ENCODE peak calls at places on chromosomes 1 and 21, in ten cellular contexts. One of them, this sample, is unnamed.
A peak's percentile ranks its signal among the peaks of the same experiment; 100 is the strongest.

GRCh38 chr21:33244082-33244780 is 14.5 kb downstream of the IFNAR2 start:
- DNase-seq in uterus: no peak
- DNase-seq in esophagus squamous epithelium: no peak
- DNase-seq in tibial nerve: no peak
- DNase-seq in IMR-90: no peak
- DNase-seq in transverse colon: no peak
- DNase-seq in body of pancreas: no peak
- DNase-seq in sigmoid colon: no peak
- DNase-seq in NB4: peak; percentile 73
- DNase-seq in A549: no peak
- DNase-seq in this sample: no peak

GRCh38 chr1:215833936-215834729 is 267.0 kb downstream of the KCTD3 start:
- DNase-seq in IMR-90: peak; percentile 68
- DNase-seq in uterus: no peak
- DNase-seq in sigmoid colon: no peak
- DNase-seq in transverse colon: no peak
- DNase-seq in A549: no peak
- DNase-seq in body of pancreas: no peak
- DNase-seq in NB4: no peak
- DNase-seq in esophagus squamous epithelium: no peak
- DNase-seq in tibial nerve: no peak
- DNase-seq in this sample: no peak

GRCh38 chr1:171468120-171468790 is 17.1 kb upstream of the PRRC2C start:
- DNase-seq in tibial nerve: no peak
- DNase-seq in body of pancreas: no peak
- DNase-seq in transverse colon: no peak
- DNase-seq in esophagus squamous epithelium: no peak
- DNase-seq in NB4: no peak
- DNase-seq in sigmoid colon: no peak
- DNase-seq in IMR-90: peak; percentile 64
- DNase-seq in uterus: no peak
- DNase-seq in A549: peak; percentile 16
- DNase-seq in this sample: no peak

GRCh38 chr1:167209044-167209443 is 11.6 kb upstream of the POU2F1 start:
- DNase-seq in A549: no peak
- DNase-seq in sigmoid colon: no peak
- DNase-seq in uterus: no peak
- DNase-seq in transverse colon: no peak
- DNase-seq in NB4: no peak
- DNase-seq in IMR-90: no peak
- DNase-seq in tibial nerve: no peak
- DNase-seq in esophagus squamous epithelium: no peak
- DNase-seq in body of pancreas: no peak
- DNase-seq in this sample: no peak

GRCh38 chr1:51792864-51793263 is 85.7 kb downstream of the NRDC start:
- DNase-seq in transverse colon: no peak
- DNase-seq in esophagus squamous epithelium: no peak
- DNase-seq in IMR-90: peak; percentile 88
- DNase-seq in uterus: no peak
- DNase-seq in A549: peak; percentile 18
- DNase-seq in NB4: peak; percentile 42
- DNase-seq in sigmoid colon: no peak
- DNase-seq in body of pancreas: no peak
- DNase-seq in tibial nerve: no peak
- DNase-seq in this sample: peak; percentile 4

GRCh38 chr21:33834801-33835500 is 80.7 kb downstream of the ATP5PO start:
- DNase-seq in IMR-90: no peak
- DNase-seq in tibial nerve: no peak
- DNase-seq in esophagus squamous epithelium: no peak
- DNase-seq in uterus: no peak
- DNase-seq in A549: no peak
- DNase-seq in NB4: no peak
- DNase-seq in transverse colon: no peak
- DNase-seq in body of pancreas: no peak
- DNase-seq in sigmoid colon: no peak
- DNase-seq in this sample: no peak

GRCh38 chr1:166908942-166909341 is 32.9 kb upstream of the TADA1 start:
- DNase-seq in uterus: no peak
- DNase-seq in IMR-90: peak; percentile 4
- DNase-seq in esophagus squamous epithelium: no peak
- DNase-seq in A549: no peak
- DNase-seq in sigmoid colon: no peak
- DNase-seq in NB4: no peak
- DNase-seq in tibial nerve: no peak
- DNase-seq in body of pancreas: no peak
- DNase-seq in transverse colon: no peak
- DNase-seq in this sample: no peak

GRCh38 chr1:55235722-55236121 is 20.6 kb upstream of the USP24 start:
- DNase-seq in body of pancreas: no peak
- DNase-seq in tibial nerve: no peak
- DNase-seq in uterus: no peak
- DNase-seq in sigmoid colon: no peak
- DNase-seq in transverse colon: no peak
- DNase-seq in A549: no peak
- DNase-seq in IMR-90: peak; percentile 85
- DNase-seq in esophagus squamous epithelium: no peak
- DNase-seq in NB4: no peak
- DNase-seq in this sample: peak; percentile 43

GRCh38 chr1:160401972-160402795 is 1.8 kb downstream of the VANGL2 start:
- DNase-seq in uterus: no peak
- DNase-seq in body of pancreas: no peak
- DNase-seq in tibial nerve: no peak
- DNase-seq in esophagus squamous epithelium: no peak
- DNase-seq in sigmoid colon: no peak
- DNase-seq in transverse colon: no peak
- DNase-seq in A549: no peak
- DNase-seq in NB4: no peak
- DNase-seq in IMR-90: no peak
- DNase-seq in this sample: no peak

GRCh38 chr1:208142632-208143390 is 101.4 kb downstream of the PLXNA2 start:
- DNase-seq in sigmoid colon: no peak
- DNase-seq in tibial nerve: no peak
- DNase-seq in uterus: peak; percentile 60
- DNase-seq in esophagus squamous epithelium: no peak
- DNase-seq in transverse colon: no peak
- DNase-seq in body of pancreas: no peak
- DNase-seq in A549: no peak
- DNase-seq in NB4: no peak
- DNase-seq in IMR-90: no peak
- DNase-seq in this sample: no peak

GRCh38 chr1:72837781-72838180 is 555.4 kb upstream of the NEGR1 start:
- DNase-seq in body of pancreas: no peak
- DNase-seq in NB4: no peak
- DNase-seq in A549: no peak
- DNase-seq in uterus: no peak
- DNase-seq in sigmoid colon: no peak
- DNase-seq in transverse colon: no peak
- DNase-seq in tibial nerve: no peak
- DNase-seq in IMR-90: no peak
- DNase-seq in esophagus squamous epithelium: no peak
- DNase-seq in this sample: no peak

GRCh38 chr21:42351626-42352432 is 1.0 kb upstream of the TFF2 start:
- DNase-seq in A549: no peak
- DNase-seq in NB4: no peak
- DNase-seq in esophagus squamous epithelium: no peak
- DNase-seq in body of pancreas: no peak
- DNase-seq in transverse colon: no peak
- DNase-seq in tibial nerve: no peak
- DNase-seq in sigmoid colon: peak; percentile 38
- DNase-seq in IMR-90: no peak
- DNase-seq in uterus: no peak
- DNase-seq in this sample: no peak

DNA sequence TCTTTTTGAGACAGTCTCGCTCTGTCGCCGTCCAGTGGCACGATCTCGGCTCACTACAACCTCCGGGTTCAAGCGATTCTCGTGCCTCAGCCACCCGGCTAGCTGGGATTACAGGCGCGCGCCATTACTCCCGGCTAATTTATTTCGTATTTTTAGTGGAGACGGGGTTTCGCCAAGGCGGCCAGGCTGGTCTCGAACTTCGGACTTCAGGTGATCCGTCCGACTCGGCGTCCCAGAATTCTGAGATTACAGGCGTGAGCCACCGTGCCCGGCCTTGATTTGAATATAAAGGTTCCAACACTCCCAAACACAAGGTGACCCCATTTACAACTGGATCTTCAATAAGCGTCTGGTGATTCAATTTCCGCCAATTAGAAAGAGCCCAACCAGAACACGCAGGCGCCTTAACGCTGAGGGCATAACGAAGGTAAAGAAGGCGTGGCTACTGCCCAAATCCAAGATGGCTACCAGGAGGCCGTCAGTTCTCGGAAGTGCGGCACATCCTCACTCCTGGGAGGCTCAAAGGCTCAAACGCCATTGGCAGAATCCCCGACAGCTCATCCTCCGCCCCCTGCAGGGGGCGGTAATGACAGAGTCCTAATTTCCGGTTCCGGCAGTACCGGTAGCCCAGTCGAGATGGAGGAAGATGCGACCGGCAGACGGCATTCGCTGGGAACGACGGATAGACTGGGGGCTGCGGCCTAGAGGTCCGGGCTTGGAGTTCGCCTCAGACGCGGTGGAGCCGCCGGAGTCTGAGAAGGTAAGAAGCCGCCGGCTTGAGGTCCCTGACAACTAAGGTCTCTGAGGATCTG is at the start of gene SLC25A44:
- DNase-seq in tibial nerve: peak; percentile 90
- DNase-seq in body of pancreas: peak; percentile 95
- DNase-seq in sigmoid colon: peak; percentile 99
- DNase-seq in uterus: peak; percentile 99
- DNase-seq in esophagus squamous epithelium: peak; percentile 79
- DNase-seq in IMR-90: peak; percentile 99
- DNase-seq in transverse colon: peak; percentile 97
- DNase-seq in NB4: peak; percentile 98
- DNase-seq in A549: peak; percentile 99
- DNase-seq in this sample: peak; percentile 96
- TF ChIP-seq POLR2A in tibial nerve: peak; percentile 66
- TF ChIP-seq POLR2A in body of pancreas: peak; percentile 82
- TF ChIP-seq POLR2A in sigmoid colon: peak; percentile 56
- TF ChIP-seq POLR2A in uterus: peak; percentile 63
- TF ChIP-seq POLR2A in esophagus squamous epithelium: peak; percentile 50
- TF ChIP-seq POLR2A in IMR-90: peak; percentile 92
- TF ChIP-seq POLR2A in transverse colon: peak; percentile 76
- TF ChIP-seq POLR2A in NB4: peak; percentile 68
- TF ChIP-seq POLR2A in A549: peak; percentile 83
- TF ChIP-seq POLR2A in this sample: peak; percentile 89

GRCh38 chr1:8317647-8318360 is at the start of gene SLC45A1:
- DNase-seq in tibial nerve: peak; percentile 66
- DNase-seq in uterus: peak; percentile 84
- DNase-seq in body of pancreas: peak; percentile 75
- DNase-seq in sigmoid colon: peak; percentile 92
- DNase-seq in IMR-90: peak; percentile 57
- DNase-seq in esophagus squamous epithelium: no peak
- DNase-seq in NB4: peak; percentile 50
- DNase-seq in transverse colon: peak; percentile 80
- DNase-seq in A549: peak; percentile 62
- DNase-seq in this sample: peak; percentile 80
- TF ChIP-seq POLR2A in tibial nerve: peak; percentile 65
- TF ChIP-seq POLR2A in uterus: peak; percentile 47
- TF ChIP-seq POLR2A in body of pancreas: no peak
- TF ChIP-seq POLR2A in sigmoid colon: peak; percentile 39
- TF ChIP-seq POLR2A in IMR-90: no peak
- TF ChIP-seq POLR2A in esophagus squamous epithelium: peak; percentile 60
- TF ChIP-seq POLR2A in NB4: no peak
- TF ChIP-seq POLR2A in transverse colon: no peak
- TF ChIP-seq POLR2A in A549: no peak
- TF ChIP-seq POLR2A in this sample: no peak

GRCh38 chr1:186374313-186375151 is 521 bp downstream of the TPR start:
- DNase-seq in body of pancreas: peak; percentile 45
- DNase-seq in transverse colon: peak; percentile 34
- DNase-seq in IMR-90: peak; percentile 25
- DNase-seq in NB4: peak; percentile 64
- DNase-seq in uterus: no peak
- DNase-seq in A549: peak; percentile 39
- DNase-seq in esophagus squamous epithelium: no peak
- DNase-seq in sigmoid colon: no peak
- DNase-seq in tibial nerve: no peak
- DNase-seq in this sample: peak; percentile 3
- TF ChIP-seq POLR2A in body of pancreas: no peak
- TF ChIP-seq POLR2A in transverse colon: no peak
- TF ChIP-seq POLR2A in IMR-90: no peak
- TF ChIP-seq POLR2A in NB4: no peak
- TF ChIP-seq POLR2A in uterus: no peak
- TF ChIP-seq POLR2A in A549: no peak
- TF ChIP-seq POLR2A in esophagus squamous epithelium: no peak
- TF ChIP-seq POLR2A in sigmoid colon: no peak
- TF ChIP-seq POLR2A in tibial nerve: no peak
- TF ChIP-seq POLR2A in this sample: no peak

GRCh38 chr1:163240705-163241104 is 38.0 kb upstream of the RGS5 start:
- DNase-seq in esophagus squamous epithelium: no peak
- DNase-seq in IMR-90: no peak
- DNase-seq in A549: no peak
- DNase-seq in body of pancreas: no peak
- DNase-seq in tibial nerve: no peak
- DNase-seq in sigmoid colon: no peak
- DNase-seq in NB4: no peak
- DNase-seq in transverse colon: no peak
- DNase-seq in uterus: no peak
- DNase-seq in this sample: no peak
- TF ChIP-seq POLR2A in esophagus squamous epithelium: no peak
- TF ChIP-seq POLR2A in IMR-90: no peak
- TF ChIP-seq POLR2A in A549: no peak
- TF ChIP-seq POLR2A in body of pancreas: no peak
- TF ChIP-seq POLR2A in tibial nerve: no peak
- TF ChIP-seq POLR2A in sigmoid colon: no peak
- TF ChIP-seq POLR2A in NB4: no peak
- TF ChIP-seq POLR2A in transverse colon: no peak
- TF ChIP-seq POLR2A in uterus: no peak
- TF ChIP-seq POLR2A in this sample: no peak

DNA sequence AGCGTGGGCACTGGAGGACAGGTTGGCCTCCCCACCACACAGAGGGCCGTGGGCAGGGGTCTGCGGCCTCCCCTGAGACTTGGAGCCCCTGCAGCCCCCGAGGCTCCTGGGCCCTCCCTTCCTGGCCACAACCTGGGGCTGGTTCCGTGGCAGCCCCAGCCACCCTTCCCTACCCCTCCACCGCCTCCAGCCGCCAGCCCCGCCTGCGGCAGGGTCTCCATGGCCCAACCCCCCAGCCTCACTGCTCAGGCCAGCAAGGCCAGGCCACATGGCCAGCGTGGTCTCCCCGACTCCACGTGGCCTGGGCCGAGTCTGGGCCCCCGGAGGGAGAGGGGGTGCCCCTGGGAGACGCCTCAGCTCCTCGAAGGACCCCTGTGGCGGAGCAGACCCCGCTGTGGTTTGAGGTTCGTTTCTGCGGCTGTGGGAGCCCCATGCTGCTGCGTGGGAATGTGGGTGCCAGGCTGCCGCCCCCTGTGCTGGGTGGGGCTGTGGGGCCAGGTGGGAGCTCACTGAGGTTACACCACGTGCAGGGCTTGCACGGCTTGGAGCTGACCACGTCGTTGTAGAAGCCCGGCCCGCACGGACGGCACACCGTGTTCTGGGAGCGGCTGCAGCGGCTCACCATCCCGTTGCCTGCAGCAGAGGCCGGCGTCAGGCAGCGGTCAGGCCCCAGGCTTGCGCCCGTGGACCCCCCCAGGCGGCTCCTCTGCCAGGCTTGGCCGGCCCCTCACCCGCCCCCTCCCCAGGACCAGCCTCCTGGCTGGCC is 617 bp downstream of the TNFRSF4 start:
- DNase-seq in IMR-90: no peak
- DNase-seq in NB4: peak; percentile 75
- DNase-seq in tibial nerve: no peak
- DNase-seq in esophagus squamous epithelium: no peak
- DNase-seq in body of pancreas: no peak
- DNase-seq in uterus: no peak
- DNase-seq in A549: no peak
- DNase-seq in sigmoid colon: no peak
- DNase-seq in transverse colon: peak; percentile 71
- DNase-seq in this sample: no peak
- TF ChIP-seq POLR2A in IMR-90: no peak
- TF ChIP-seq POLR2A in NB4: no peak
- TF ChIP-seq POLR2A in tibial nerve: no peak
- TF ChIP-seq POLR2A in esophagus squamous epithelium: no peak
- TF ChIP-seq POLR2A in body of pancreas: no peak
- TF ChIP-seq POLR2A in uterus: no peak
- TF ChIP-seq POLR2A in A549: no peak
- TF ChIP-seq POLR2A in sigmoid colon: no peak
- TF ChIP-seq POLR2A in transverse colon: no peak
- TF ChIP-seq POLR2A in this sample: no peak

This sample was measured in H54.